ENCODE peak calls at places on chromosomes 5 and 9, in ten cellular contexts. G is fibroblast of lung; W is stimulated activated CD4-positive, alpha-beta T cell treated with anti-CD3 and anti-CD28 coated beads, TNF-alpha, amount 100 ng/mL, for 1 hour; F is iPS-NIHi11; T is non-pigmented ciliary epithelial cell; L is HuH-7; Z is EL; S is AML-193; J is mesenteric fat pad; X is A549. V is an unnamed sample.

GRCh38 chr5:40410231-40410861 is 269.4 kb upstream of the PTGER4 start:
- DNase-seq in G (peak; percentile 85), T (peak; percentile 64), W (no peak), Z (peak; percentile 62), L (no peak), S (peak; percentile 71), F (no peak), J (no peak), X (no peak), V (peak; percentile 94)

GRCh38 chr5:54912021-54912420 is 73.4 kb downstream of the ESM1 start:
- DNase-seq in S (no peak), F (no peak), L (no peak), J (no peak), Z (no peak), T (no peak), G (no peak), W (no peak), X (no peak), V (no peak)

GRCh38 chr5:57315941-57316340 is 142.1 kb downstream of the GPBP1 start:
- DNase-seq in G (no peak), J (no peak), Z (no peak), W (no peak), F (no peak), X (no peak), L (no peak), S (no peak), T (no peak), V (no peak)

GRCh38 chr9:131773911-131774379 is 34.1 kb upstream of the RAPGEF1 start:
- DNase-seq in X (peak; percentile 48), L (peak; percentile 78), G (peak; percentile 53), W (no peak), T (peak; percentile 9), S (peak; percentile 23), J (no peak), Z (peak; percentile 51), F (peak; percentile 88), V (peak; percentile 71)

GRCh38 chr9:91117959-91118651 is 243.6 kb downstream of the AUH start:
- DNase-seq in F (peak; percentile 69), X (no peak), S (no peak), G (peak; percentile 74), W (no peak), J (peak; percentile 95), T (peak; percentile 18), Z (peak; percentile 91), L (no peak), V (peak; percentile 84)

GRCh38 chr5:154422298-154422697 is 23.5 kb upstream of the SAP30L start:
- DNase-seq in F (no peak), L (no peak), W (no peak), J (no peak), T (no peak), G (no peak), Z (no peak), X (no peak), S (no peak), V (no peak)

GRCh38 chr5:57692582-57693487 is 210.2 kb upstream of the ACTBL2 start:
- DNase-seq in L (peak; percentile 25), T (peak; percentile 89), W (no peak), J (no peak), F (peak; percentile 62), X (peak; percentile 78), S (no peak), Z (peak; percentile 95), G (peak; percentile 95), V (peak; percentile 98)

GRCh38 chr9:79256691-79257213 is 315.0 kb upstream of the TLE4 start:
- DNase-seq in J (no peak), W (no peak), F (peak; percentile 31), T (peak; percentile 40), S (no peak), L (no peak), G (peak; percentile 99), X (no peak), Z (peak; percentile 77), V (peak; percentile 99)

V was measured in M059J.